ENCODE peak calls at places on chromosomes 12 and 14, in nine cellular contexts. P, L, R, N, H, U, X, D and W are unnamed samples.

GRCh38 chr12:108324678-108325358 is 14.3 kb downstream of the CMKLR1 start:
- DNase-seq in H (no peak), N (no peak), P (no peak), U (no peak), R (no peak), L (no peak), X (no peak), D (no peak), W (peak)

GRCh38 chr12:38713294-38713693 is 192.1 kb downstream of the CPNE8 start:
- DNase-seq in H (no peak), P (no peak), D (no peak), L (no peak), X (no peak), R (no peak), U (no peak), N (no peak), W (no peak)

GRCh38 chr12:52702338-52702737 is 986 bp downstream of the KRT77 start:
- DNase-seq in U (no peak), H (no peak), N (no peak), L (no peak), R (no peak), X (no peak), P (no peak), D (no peak), W (no peak)

GRCh38 chr12:27366621-27367020 is 34.0 kb downstream of the BMAL2 start:
- DNase-seq in N (no peak), L (no peak), U (no peak), R (no peak), D (no peak), X (no peak), P (no peak), H (no peak), W (no peak)

GRCh38 chr12:69101505-69101904 is 137.9 kb upstream of the CPSF6 start:
- DNase-seq in P (peak), N (peak), U (no peak), X (no peak), H (no peak), R (no peak), L (no peak), D (peak), W (no peak)

GRCh38 chr12:122227341-122227740 is 1.5 kb upstream of the DIABLO start:
- DNase-seq in N (no peak), L (no peak), P (no peak), D (no peak), R (no peak), X (no peak), U (no peak), H (no peak), W (no peak)

GRCh38 chr14:100438678-100439592 is 115.8 kb downstream of the SLC25A47 start:
- DNase-seq in D (no peak), R (no peak), L (peak), H (peak), X (peak), U (no peak), N (peak), P (peak), W (no peak)

GRCh38 chr12:64173456-64173855 is 48.6 kb downstream of the KICS2 start:
- DNase-seq in D (no peak), R (no peak), X (no peak), P (no peak), H (no peak), N (no peak), L (no peak), U (no peak), W (no peak)

GRCh38 chr14:50762001-50762930 is 68.7 kb downstream of the NIN start:
- DNase-seq in U (no peak), R (no peak), H (no peak), N (no peak), D (no peak), L (no peak), P (no peak), X (peak), W (no peak)

GRCh38 chr14:59868021-59868420 is 2.6 kb downstream of the RTN1 start:
- DNase-seq in L (no peak), H (no peak), D (no peak), R (no peak), P (no peak), N (no peak), X (no peak), U (no peak), W (no peak)

GRCh38 chr12:50659690-50660424 is 104.0 kb upstream of the ATF1 start:
- DNase-seq in D (no peak), X (no peak), P (no peak), H (no peak), L (no peak), U (no peak), N (no peak), R (no peak), W (no peak)

GRCh38 chr12:16359512-16360491 is 12.4 kb downstream of the MGST1 start:
- DNase-seq in L (peak), R (peak), N (peak), X (peak), U (peak), H (peak), P (peak), D (peak), W (no peak)

GRCh38 chr12:58745348-58746125 is 174.8 kb downstream of the LRIG3 start:
- DNase-seq in N (no peak), R (no peak), U (no peak), P (no peak), L (no peak), D (no peak), X (peak), H (no peak), W (no peak)

GRCh38 chr12:100450726-100451125 is 22.9 kb upstream of the NR1H4 start:
- DNase-seq in P (no peak), H (no peak), X (no peak), D (no peak), N (peak), L (no peak), U (no peak), R (no peak), W (no peak)

GRCh38 chr12:18443768-18444437 is 182.6 kb downstream of the PIK3C2G start:
- DNase-seq in D (no peak), U (no peak), L (no peak), H (no peak), X (peak), P (no peak), N (no peak), R (no peak), W (no peak)

GRCh38 chr12:23831739-23832138 is 117.7 kb downstream of the SOX5 start:
- DNase-seq in R (no peak), L (no peak), U (no peak), N (no peak), H (no peak), X (no peak), P (no peak), D (no peak), W (no peak)

GRCh38 chr12:103353913-103354312 is 141.9 kb downstream of the C12orf42 start:
- DNase-seq in N (no peak), R (no peak), D (no peak), X (no peak), L (no peak), P (no peak), H (no peak), U (no peak), W (no peak)
- TF ChIP-seq CTCF in N (no peak), R (no peak), D (no peak), X (no peak), L (no peak), P (no peak), H (no peak), U (no peak), W (no peak)

GRCh38 chr12:54448344-54448743 is 25.1 kb downstream of the GTSF1 start:
- DNase-seq in R (no peak), H (no peak), N (no peak), D (no peak), P (no peak), U (no peak), X (no peak), L (no peak), W (no peak)
- TF ChIP-seq CTCF in R (no peak), H (no peak), N (no peak), D (no peak), P (no peak), U (no peak), X (no peak), L (no peak), W (no peak)

GRCh38 chr14:83300454-83301064 is 1766.9 kb upstream of the SEL1L start:
- DNase-seq in L (no peak), P (no peak), N (no peak), H (no peak), U (no peak), D (no peak), X (peak), R (no peak), W (no peak)
- TF ChIP-seq CTCF in L (peak), P (peak), N (peak), H (no peak), U (peak), D (peak), X (peak), R (peak), W (peak)

DNA sequence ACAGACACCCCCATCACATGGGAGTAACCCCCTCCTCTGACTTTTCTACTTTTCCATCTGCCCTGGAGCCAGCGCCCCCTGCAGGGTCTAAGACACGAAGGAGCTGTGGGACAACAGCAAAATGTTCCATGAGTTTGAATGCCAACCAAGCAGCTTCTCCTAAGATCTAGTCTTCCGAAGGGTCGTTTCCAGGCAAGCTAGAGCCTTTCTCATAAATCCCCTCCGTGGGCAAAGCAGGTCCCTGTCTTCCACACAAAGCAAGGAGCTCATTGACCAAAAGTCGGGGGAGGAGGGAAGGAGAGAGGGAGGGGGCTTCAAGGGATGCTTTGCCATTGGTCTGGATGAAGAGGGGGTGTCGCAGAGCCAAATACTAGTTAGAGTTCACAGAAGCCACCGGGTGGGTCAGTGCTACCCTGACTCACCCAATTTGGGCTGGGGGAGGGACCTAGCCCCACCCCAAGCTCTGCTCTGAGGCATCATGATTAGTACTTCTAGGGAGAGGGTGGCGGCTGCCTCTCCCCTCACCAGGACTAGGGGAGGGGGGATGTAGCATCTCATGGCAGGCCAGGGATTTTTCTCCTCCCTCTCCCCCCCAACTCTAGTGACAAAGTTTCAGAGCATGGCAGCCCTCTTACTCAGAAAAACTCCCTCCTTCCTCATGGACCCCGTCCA is 1.6 kb downstream of the MSI1 start:
- DNase-seq in X (no peak), N (no peak), L (no peak), P (no peak), R (no peak), H (no peak), U (peak), D (no peak), W (no peak)
- TF ChIP-seq CTCF in X (peak), N (peak), L (no peak), P (no peak), R (no peak), H (no peak), U (peak), D (no peak), W (peak)

GRCh38 chr12:82688619-82689018 is 1.9 kb downstream of the TMTC2 start:
- DNase-seq in P (no peak), H (no peak), L (no peak), D (no peak), U (no peak), N (no peak), X (no peak), R (no peak), W (no peak)

GRCh38 chr12:82687020-82687951 is 580 bp downstream of the TMTC2 start:
- DNase-seq in H (peak), L (peak), X (peak), P (peak), R (peak), N (peak), D (peak), U (peak), W (peak)

GRCh38 chr12:82685721-82686222 is 934 bp upstream of the TMTC2 start:
- DNase-seq in R (peak), U (peak), L (peak), X (peak), P (peak), H (peak), D (peak), N (peak), W (peak)

GRCh38 chr12:82686223-82687019 is at the start of gene TMTC2:
- DNase-seq in H (peak), N (peak), L (peak), P (peak), X (peak), D (peak), U (peak), R (peak), W (peak)

DNA sequence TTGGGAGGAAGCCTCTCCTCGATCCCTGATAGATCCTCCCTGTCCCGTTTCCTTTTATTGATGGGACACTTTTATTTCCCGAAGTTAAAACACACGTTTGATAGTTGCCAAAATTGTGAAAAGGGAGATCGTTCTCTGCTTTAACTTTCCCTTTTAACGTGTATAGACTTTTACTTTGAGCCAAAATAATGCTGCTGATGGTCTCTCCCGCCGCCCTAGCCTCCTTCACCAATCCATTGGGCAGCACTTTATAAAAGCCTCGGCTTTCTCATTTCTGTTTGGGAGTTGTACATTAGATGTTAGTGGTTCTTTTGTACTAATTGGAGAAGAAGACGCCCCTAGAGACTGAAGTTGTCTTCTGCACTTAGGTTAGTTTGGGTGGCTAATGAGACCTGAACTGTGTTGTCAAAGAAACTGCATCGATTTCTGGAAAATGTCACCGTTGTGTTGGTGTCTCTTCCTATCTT is 1.4 kb downstream of the TMTC2 start:
- DNase-seq in R (no peak), P (no peak), L (no peak), D (no peak), U (no peak), H (no peak), N (no peak), X (no peak), W (no peak)
- TF ChIP-seq CTCF in R (no peak), P (no peak), L (no peak), D (no peak), U (no peak), H (no peak), N (no peak), X (no peak), W (no peak)

DNA sequence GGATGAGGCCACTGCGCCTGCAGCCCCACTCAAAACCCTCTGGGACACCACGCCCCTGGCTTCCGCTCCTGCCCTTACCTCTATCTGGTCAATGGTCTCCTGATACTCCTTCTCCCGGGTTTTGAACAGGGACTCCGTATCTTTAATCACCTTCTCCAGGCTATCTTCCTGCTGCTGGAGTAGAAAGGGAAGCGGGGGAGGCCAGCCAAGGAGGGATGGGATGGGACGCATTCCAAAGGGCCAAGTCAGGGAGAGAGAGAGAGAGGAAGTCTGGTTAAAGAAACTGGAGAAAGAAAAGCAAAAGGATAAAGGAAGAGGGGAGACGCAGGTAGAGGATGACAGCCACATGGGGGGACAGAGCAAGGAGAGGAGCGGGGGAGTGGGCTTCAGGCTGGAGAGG is 7.9 kb downstream of the IFFO1 start:
- DNase-seq in U (no peak), D (peak), R (no peak), H (no peak), N (no peak), L (peak), P (no peak), X (peak), W (no peak)
- TF ChIP-seq CTCF in U (no peak), D (no peak), R (no peak), H (no peak), N (no peak), L (no peak), P (no peak), X (no peak), W (no peak)

GRCh38 chr12:124492879-124493808 is 74.3 kb downstream of the NCOR2 start:
- DNase-seq in D (no peak), H (no peak), L (no peak), R (no peak), U (no peak), N (no peak), P (no peak), X (no peak), W (no peak)

GRCh38 chr12:124496584-124496983 is 70.8 kb downstream of the NCOR2 start:
- DNase-seq in R (no peak), X (peak), U (no peak), P (no peak), L (no peak), D (no peak), H (no peak), N (no peak), W (no peak)

GRCh38 chr12:124493809-124494750 is 73.3 kb downstream of the NCOR2 start:
- DNase-seq in R (no peak), U (no peak), P (no peak), N (no peak), D (no peak), H (no peak), L (no peak), X (no peak), W (no peak)

GRCh38 chr12:124495194-124495983 is 72.0 kb downstream of the NCOR2 start:
- DNase-seq in D (no peak), R (no peak), P (no peak), X (no peak), H (no peak), L (no peak), N (no peak), U (no peak), W (no peak)

GRCh38 chr12:124494751-124495129 is 72.7 kb downstream of the NCOR2 start:
- DNase-seq in U (no peak), D (no peak), H (no peak), R (no peak), P (no peak), N (no peak), X (no peak), L (no peak), W (no peak)
- TF ChIP-seq CTCF in U (no peak), D (no peak), H (no peak), R (no peak), P (no peak), N (no peak), X (no peak), L (no peak), W (no peak)

GRCh38 chr14:79274641-79275366 is 936.5 kb downstream of the DIO2 start:
- DNase-seq in X (peak), R (no peak), H (no peak), N (no peak), U (no peak), L (no peak), D (no peak), P (no peak), W (no peak)
- TF ChIP-seq CTCF in X (peak), R (no peak), H (no peak), N (no peak), U (no peak), L (no peak), D (no peak), P (no peak), W (peak)

GRCh38 chr14:91230363-91231035 is 14.0 kb downstream of the GPR68 start:
- DNase-seq in R (no peak), H (no peak), U (no peak), N (no peak), L (no peak), P (no peak), D (no peak), X (peak), W (no peak)

GRCh38 chr14:91232052-91232451 is 12.5 kb downstream of the GPR68 start:
- DNase-seq in X (no peak), H (no peak), R (no peak), N (no peak), D (no peak), L (no peak), P (no peak), U (no peak), W (no peak)

GRCh38 chr14:91232631-91233030 is 11.9 kb downstream of the GPR68 start:
- DNase-seq in X (no peak), P (no peak), N (no peak), D (no peak), H (no peak), U (no peak), L (no peak), R (no peak), W (no peak)

GRCh38 chr14:91229743-91230200 is 14.7 kb downstream of the GPR68 start:
- DNase-seq in R (no peak), D (no peak), L (no peak), X (peak), H (no peak), U (no peak), N (no peak), P (no peak), W (no peak)

GRCh38 chr14:91231446-91231845 is 13.1 kb downstream of the GPR68 start:
- DNase-seq in D (no peak), P (no peak), H (no peak), U (no peak), R (no peak), L (no peak), N (no peak), X (peak), W (no peak)
- TF ChIP-seq CTCF in D (no peak), P (no peak), H (no peak), U (no peak), R (no peak), L (no peak), N (no peak), X (no peak), W (no peak)

DNA sequence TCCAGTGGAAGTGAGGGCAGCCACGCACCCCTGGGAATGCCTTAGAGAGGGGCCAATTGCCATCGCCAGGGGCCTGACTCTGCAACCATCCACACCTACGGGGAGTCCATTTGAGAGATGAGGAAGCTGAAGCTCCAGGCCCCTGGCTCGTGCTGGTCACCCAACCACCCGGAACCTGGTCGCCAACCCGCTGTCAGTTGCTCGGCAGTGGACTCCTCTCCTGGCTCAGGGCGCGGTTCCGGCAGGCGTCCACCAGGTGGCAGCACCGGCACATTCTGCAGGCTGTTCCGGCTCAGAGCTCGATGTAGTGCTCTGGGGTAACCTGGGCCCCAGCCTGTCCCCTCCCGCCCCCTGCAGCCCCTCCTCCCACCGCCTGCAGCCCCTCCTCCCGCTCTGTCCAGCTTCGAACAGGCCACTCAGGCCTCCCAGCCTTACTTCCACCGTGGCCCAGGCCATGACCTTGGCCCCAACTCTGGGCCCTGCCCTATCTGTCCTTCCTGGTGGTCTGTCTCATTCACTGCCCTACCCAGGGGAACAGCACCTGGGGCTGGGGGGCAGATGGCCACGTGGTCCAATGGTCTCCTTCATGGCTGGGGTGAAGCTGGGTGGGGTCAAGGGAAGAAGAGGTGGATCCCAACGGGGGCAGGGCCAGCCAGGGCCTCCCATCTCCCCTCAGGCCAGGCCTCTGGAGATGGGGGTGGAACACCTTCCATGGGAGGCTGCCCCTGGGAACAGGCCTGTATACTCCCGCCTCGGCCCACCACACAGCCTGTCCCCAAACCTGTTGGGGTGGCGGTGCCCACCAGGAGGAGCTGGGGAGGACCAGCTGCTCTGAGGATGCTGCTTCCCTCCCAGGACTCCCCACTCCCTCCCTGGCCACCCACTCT is 15.7 kb downstream of the SIVA1 start:
- DNase-seq in H (peak), N (peak), P (peak), U (peak), D (peak), X (peak), L (peak), R (peak), W (no peak)
- TF ChIP-seq CTCF in H (peak), N (peak), P (peak), U (peak), D (peak), X (peak), L (peak), R (peak), W (peak)